ENCODE peak calls at places on chromosomes 12 and 14, in six cellular contexts. E, D, T, Z, Q and F are unnamed samples.
A peak's percentile ranks its signal among the peaks of the same experiment; 100 is the strongest.

GRCh38 chr12:128510527-128510926 is 243.6 kb downstream of the TMEM132C start:
- DNase-seq in E (no peak), Z (no peak), T (no peak), Q (no peak), D (no peak), F (no peak)

GRCh38 chr12:48031135-48031960 is 27.1 kb upstream of the COL2A1 start:
- DNase-seq in D (no peak), T (no peak), Z (no peak), E (peak; percentile 27), Q (no peak), F (no peak)

GRCh38 chr14:32397871-32398640 is 69.0 kb downstream of the AKAP6 start:
- DNase-seq in T (peak; percentile 72), Q (no peak), D (no peak), E (peak; percentile 87), Z (no peak), F (no peak)

GRCh38 chr12:123530683-123531082 is 2.8 kb downstream of the RILPL1 start:
- DNase-seq in E (no peak), T (no peak), D (no peak), Z (no peak), Q (no peak), F (no peak)

GRCh38 chr14:105538481-105539049 is 12.2 kb downstream of the TMEM121 start:
- DNase-seq in T (no peak), D (no peak), Z (no peak), E (no peak), Q (no peak), F (no peak)

GRCh38 chr12:92927055-92927435 is 2.0 kb downstream of the EEA1 start:
- DNase-seq in T (peak; percentile 30), Z (peak; percentile 35), E (peak; percentile 60), Q (peak; percentile 27), D (no peak), F (no peak)

GRCh38 chr12:27048822-27049752 is 26.7 kb downstream of the MED21 start:
- DNase-seq in Q (no peak), E (peak; percentile 93), T (peak; percentile 74), Z (no peak), D (no peak), F (no peak)

GRCh38 chr12:52976574-52977071 is 27.7 kb downstream of the KRT18 start:
- DNase-seq in Q (no peak), D (no peak), T (peak; percentile 28), Z (no peak), E (no peak), F (no peak)

GRCh38 chr12:87425942-87426554 is 603.2 kb downstream of the C12orf50 start:
- DNase-seq in T (peak; percentile 8), Q (no peak), Z (no peak), E (peak; percentile 76), D (no peak), F (no peak)

GRCh38 chr14:103657466-103657865 is 28.5 kb downstream of the KLC1 start:
- DNase-seq in Z (no peak), Q (no peak), E (no peak), D (no peak), T (peak; percentile 56), F (no peak)

GRCh38 chr14:64502476-64503183 is 1.0 kb downstream of the ZBTB25 start:
- DNase-seq in Q (peak; percentile 16), Z (no peak), D (peak; percentile 49), E (peak; percentile 78), T (no peak), F (no peak)

GRCh38 chr14:59912443-59912842 is 7.5 kb upstream of the LRRC9 start:
- DNase-seq in D (no peak), Q (no peak), T (no peak), E (no peak), Z (no peak), F (no peak)